ENCODE peak calls at places on chromosomes 12 and 14, in four cellular contexts. M, E, W and A are unnamed samples.

GRCh38 chr12:124392991-124393790 is 98.3 kb downstream of the RFLNA start:
- DNase-seq in M (peak), E (peak), W (peak), A (peak)

GRCh38 chr12:15688202-15688736 is 100.9 kb downstream of the EPS8 start:
- DNase-seq in M (peak), E (peak), W (no peak), A (no peak)

GRCh38 chr14:56241441-56241840 is 123.2 kb downstream of the PELI2 start:
- DNase-seq in M (no peak), E (no peak), W (no peak), A (no peak)

GRCh38 chr14:77306406-77307098 is 14.1 kb downstream of the POMT2 start:
- DNase-seq in M (no peak), E (no peak), W (peak), A (no peak)

GRCh38 chr14:20986811-20987210 is 3.0 kb upstream of the METTL17 start:
- DNase-seq in M (no peak), E (no peak), W (peak), A (peak)

GRCh38 chr14:24382103-24382377 is 14.1 kb downstream of the NFATC4 start:
- DNase-seq in M (no peak), E (no peak), W (no peak), A (no peak)

GRCh38 chr14:72894623-72895378 is 900 bp upstream of the DPF3 start:
- DNase-seq in M (peak), E (peak), W (no peak), A (peak)

GRCh38 chr12:70598467-70599194 is 38.6 kb downstream of the PTPRB start:
- DNase-seq in M (no peak), E (peak), W (no peak), A (no peak)

GRCh38 chr14:85131523-85131922 is 398.4 kb upstream of the FLRT2 start:
- DNase-seq in M (peak), E (no peak), W (no peak), A (peak)

GRCh38 chr12:4423528-4424195 is 22.0 kb downstream of the FGF6 start:
- DNase-seq in M (no peak), E (no peak), W (no peak), A (no peak)

GRCh38 chr12:4422985-4423384 is 22.6 kb downstream of the FGF6 start:
- DNase-seq in M (no peak), E (no peak), W (no peak), A (no peak)

GRCh38 chr12:4417471-4417870 is 28.1 kb downstream of the FGF6 start:
- DNase-seq in M (no peak), E (no peak), W (no peak), A (no peak)

GRCh38 chr12:4418913-4419312 is 26.7 kb downstream of the FGF6 start:
- DNase-seq in M (no peak), E (no peak), W (no peak), A (no peak)

GRCh38 chr12:4421590-4422031 is 24.0 kb downstream of the FGF6 start:
- DNase-seq in M (no peak), E (no peak), W (peak), A (peak)
- TF ChIP-seq CTCF in M (peak), E (no peak), W (peak), A (peak)

GRCh38 chr12:115407723-115408122 is 723.7 kb upstream of the TBX3 start:
- DNase-seq in M (no peak), E (no peak), W (no peak), A (no peak)

GRCh38 chr12:115408642-115409041 is 724.7 kb upstream of the TBX3 start:
- DNase-seq in M (no peak), E (no peak), W (no peak), A (no peak)

GRCh38 chr12:115405471-115405860 is 721.5 kb upstream of the TBX3 start:
- DNase-seq in M (no peak), E (no peak), W (no peak), A (no peak)

GRCh38 chr12:115404761-115405470 is 720.9 kb upstream of the TBX3 start:
- DNase-seq in M (no peak), E (no peak), W (peak), A (peak)

DNA sequence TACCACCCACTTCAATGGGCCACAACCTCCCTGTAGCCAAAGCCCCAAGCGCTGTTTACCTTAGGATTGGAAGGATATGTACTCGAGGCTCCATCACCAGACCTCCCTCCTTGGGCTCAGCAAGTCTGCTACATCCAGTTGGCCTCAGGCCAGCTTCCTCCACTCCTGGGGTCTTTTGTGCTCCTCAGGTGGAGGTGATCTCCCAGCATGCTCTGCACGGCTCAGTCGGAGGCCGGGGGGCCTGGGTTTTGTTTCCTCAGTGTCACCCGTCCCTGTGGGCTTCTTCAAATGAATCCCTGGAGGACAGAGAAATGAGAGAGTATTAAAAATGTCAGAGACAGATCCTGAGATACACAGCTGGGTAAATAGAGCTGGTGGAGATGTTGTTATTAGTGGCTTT is 723.1 kb upstream of the TBX3 start:
- DNase-seq in M (no peak), E (no peak), W (no peak), A (no peak)
- H3K9ac ChIP-seq in M (no peak), E (no peak), W (no peak), A (no peak)

GRCh38 chr12:6278439-6279255 is 31.8 kb upstream of the PLEKHG6 start:
- DNase-seq in M (peak), E (peak), W (peak), A (peak)
- TF ChIP-seq CTCF in M (peak), E (peak), W (peak), A (peak)

DNA sequence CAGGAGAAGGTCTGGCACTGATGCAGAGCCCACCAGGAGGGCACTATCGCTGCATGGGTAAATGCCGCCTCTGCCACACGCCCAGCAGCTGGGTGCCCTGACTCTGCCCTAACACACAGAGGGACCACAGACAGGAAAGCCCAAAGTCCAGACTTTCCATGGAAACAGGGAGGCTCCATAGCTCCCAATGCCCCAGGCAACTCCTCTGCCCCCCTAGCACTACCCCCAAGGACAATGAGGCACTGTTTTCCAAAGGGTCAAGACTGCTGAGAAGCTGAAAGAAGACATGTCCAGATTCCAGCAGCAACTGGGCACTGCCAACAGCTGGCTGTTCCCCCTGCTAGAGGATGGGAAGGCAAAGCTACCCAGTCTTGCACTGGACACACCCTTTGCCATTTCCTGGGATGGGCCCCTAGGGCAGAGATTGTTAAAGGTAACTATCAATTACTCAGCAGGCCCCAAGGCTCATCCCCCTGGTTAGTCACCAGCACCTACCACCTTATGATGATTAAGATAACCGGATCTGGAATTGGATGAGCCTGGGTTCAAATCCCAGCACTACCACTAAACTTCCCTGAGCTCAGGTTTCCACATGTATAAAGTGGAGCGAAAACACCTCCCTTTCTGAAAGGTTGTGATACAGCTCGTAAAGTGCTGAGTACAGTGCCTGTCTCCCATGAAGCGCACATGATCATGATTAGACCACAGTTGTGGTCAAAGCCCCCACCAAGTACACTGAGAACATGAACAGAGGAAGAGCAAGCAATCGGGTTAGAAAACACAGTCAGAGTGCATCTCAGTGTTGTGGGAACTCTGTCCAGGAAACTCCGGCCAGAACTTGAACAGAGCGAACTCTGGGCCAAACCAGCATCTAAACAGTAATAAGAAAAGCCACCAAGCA is 3.3 kb downstream of the PXN start:
- DNase-seq in M (no peak), E (peak), W (no peak), A (peak)
- H3K9ac ChIP-seq in M (no peak), E (no peak), W (peak), A (peak)

GRCh38 chr14:93249128-93249831 is 42.2 kb downstream of the UBR7 start:
- DNase-seq in M (no peak), E (no peak), W (no peak), A (no peak)
- TF ChIP-seq CTCF in M (no peak), E (no peak), W (no peak), A (no peak)

GRCh38 chr14:90796319-90796718 is 19.9 kb downstream of the TTC7B start:
- DNase-seq in M (no peak), E (no peak), W (no peak), A (no peak)

GRCh38 chr14:90797919-90798318 is 18.3 kb downstream of the TTC7B start:
- DNase-seq in M (no peak), E (no peak), W (no peak), A (no peak)

GRCh38 chr14:90799420-90799819 is 16.8 kb downstream of the TTC7B start:
- DNase-seq in M (no peak), E (no peak), W (no peak), A (no peak)

GRCh38 chr14:90797451-90797850 is 18.8 kb downstream of the TTC7B start:
- DNase-seq in M (no peak), E (no peak), W (no peak), A (no peak)

DNA sequence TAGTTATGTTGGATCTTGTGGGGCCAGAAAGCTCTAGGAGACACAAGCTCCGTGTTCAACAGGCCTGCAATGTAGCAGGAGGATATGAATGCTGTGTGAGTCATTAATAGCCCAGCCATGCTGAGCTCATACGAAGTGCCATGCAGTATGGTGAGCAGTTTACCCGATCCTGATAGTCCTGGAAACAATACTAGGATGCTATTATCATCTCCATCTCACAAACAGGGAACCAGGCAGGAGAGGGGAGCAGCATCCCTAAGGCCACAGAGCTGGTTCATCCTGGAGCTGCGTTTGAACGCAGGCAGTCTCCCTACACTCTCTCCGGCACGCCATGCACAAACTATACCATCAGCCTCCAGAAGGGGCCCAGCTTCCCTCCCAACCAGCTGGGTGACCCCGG is 20.5 kb downstream of the TTC7B start:
- DNase-seq in M (no peak), E (no peak), W (peak), A (peak)
- H3K9ac ChIP-seq in M (no peak), E (no peak), W (no peak), A (peak)

GRCh38 chr12:113427882-113428281 is 5.7 kb downstream of the SDSL start:
- DNase-seq in M (no peak), E (no peak), W (no peak), A (no peak)

GRCh38 chr12:113424915-113425823 is 3.0 kb downstream of the SDSL start:
- DNase-seq in M (peak), E (peak), W (peak), A (peak)

GRCh38 chr12:113422929-113423669 is 919 bp downstream of the SDSL start:
- DNase-seq in M (no peak), E (no peak), W (peak), A (peak)

GRCh38 chr12:113428482-113428881 is 6.3 kb downstream of the SDSL start:
- DNase-seq in M (no peak), E (no peak), W (no peak), A (no peak)

GRCh38 chr12:113425960-113426453 is 3.8 kb downstream of the SDSL start:
- DNase-seq in M (peak), E (no peak), W (no peak), A (no peak)
- TF ChIP-seq CTCF in M (no peak), E (no peak), W (no peak), A (no peak)

GRCh38 chr12:57764662-57765002 is 2.2 kb downstream of the CYP27B1 start:
- DNase-seq in M (peak), E (peak), W (no peak), A (peak)
- H3K9ac ChIP-seq in M (no peak), E (peak), W (no peak), A (peak)

GRCh38 chr14:66140963-66141362 is 345.2 kb upstream of the CCDC196 start:
- DNase-seq in M (no peak), E (no peak), W (no peak), A (no peak)

GRCh38 chr14:66137076-66137475 is 349.1 kb upstream of the CCDC196 start:
- DNase-seq in M (no peak), E (no peak), W (no peak), A (no peak)

GRCh38 chr14:66141733-66142132 is 344.4 kb upstream of the CCDC196 start:
- DNase-seq in M (no peak), E (no peak), W (no peak), A (no peak)

GRCh38 chr14:66140213-66140918 is 345.8 kb upstream of the CCDC196 start:
- DNase-seq in M (no peak), E (no peak), W (no peak), A (no peak)

DNA sequence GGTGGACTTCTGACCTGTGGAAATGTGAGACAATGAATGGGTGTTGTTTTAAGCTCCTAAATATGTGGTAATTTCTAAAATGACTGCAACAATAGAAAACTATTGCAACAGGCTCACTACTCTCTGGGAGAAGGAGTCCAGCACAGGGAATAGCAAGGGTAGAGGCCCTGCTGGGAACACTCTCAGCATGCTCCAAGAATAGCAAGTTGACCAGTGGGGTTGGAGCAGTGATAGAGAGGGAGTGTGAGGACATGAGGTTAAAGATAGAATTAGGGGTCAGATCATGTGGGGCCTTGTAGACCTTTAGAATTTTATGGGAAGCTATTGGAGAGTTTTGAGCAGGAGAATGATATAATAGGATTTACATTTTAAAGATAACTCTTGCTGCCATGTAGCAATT is 346.7 kb upstream of the CCDC196 start:
- DNase-seq in M (no peak), E (no peak), W (no peak), A (no peak)
- TF ChIP-seq CTCF in M (no peak), E (no peak), W (no peak), A (no peak)

DNA sequence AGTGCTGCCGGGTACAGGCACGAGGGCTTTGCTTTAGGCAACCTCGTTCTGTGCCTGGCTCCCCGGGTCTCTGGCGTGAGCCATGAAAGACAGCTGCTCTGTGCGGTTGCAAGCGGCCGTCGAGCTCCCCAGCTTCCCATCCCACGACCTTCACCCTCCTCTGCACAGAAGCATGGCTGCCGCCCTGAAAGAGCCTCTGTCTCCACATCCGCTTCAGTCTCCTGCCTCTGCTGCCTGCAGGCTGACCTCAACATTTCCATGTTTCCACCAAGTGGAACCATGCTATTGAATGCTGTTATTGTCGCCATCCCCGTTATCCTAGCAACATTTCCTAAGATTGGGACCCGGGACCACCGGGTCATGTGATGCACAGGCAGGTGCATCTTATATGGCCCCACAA is 57.1 kb downstream of the KDM2B start:
- DNase-seq in M (no peak), E (no peak), W (no peak), A (no peak)
- H3K9ac ChIP-seq in M (no peak), E (peak), W (no peak), A (no peak)